ENCODE peak calls at places on chromosomes 12 and 14, in four cellular contexts. C, W, G and X are unnamed samples.

GRCh38 chr12:132469423-132469822 is 20.5 kb upstream of the FBRSL1 start:
- DNase-seq in W (no peak), G (no peak), C (no peak), X (no peak)

GRCh38 chr12:74111688-74112360 is 425.8 kb upstream of the ATXN7L3B start:
- DNase-seq in W (no peak), C (no peak), G (peak; percentile 58), X (no peak)

GRCh38 chr14:58131386-58131785 is 20.6 kb downstream of the ARMH4 start:
- DNase-seq in C (no peak), G (peak; percentile 64), W (peak; percentile 17), X (no peak)

GRCh38 chr14:99718031-99718810 is 34.1 kb downstream of the CYP46A1 start:
- DNase-seq in G (no peak), W (no peak), C (no peak), X (peak; percentile 44)

GRCh38 chr12:54593716-54594115 is 5.3 kb upstream of the PPP1R1A start:
- DNase-seq in G (no peak), W (no peak), C (no peak), X (no peak)

GRCh38 chr12:79006306-79006705 is 141.7 kb downstream of the SYT1 start:
- DNase-seq in G (peak; percentile 52), W (peak; percentile 4), C (no peak), X (no peak)

GRCh38 chr14:104118006-104118844 is 20.2 kb upstream of the KIF26A start:
- DNase-seq in W (no peak), G (no peak), C (peak; percentile 19), X (no peak)

GRCh38 chr14:32354716-32355115 is 25.6 kb downstream of the AKAP6 start:
- DNase-seq in C (peak; percentile 38), W (no peak), G (no peak), X (no peak)

GRCh38 chr14:105421723-105422615 is 2.3 kb downstream of the MTA1 start:
- DNase-seq in G (no peak), W (no peak), C (no peak), X (no peak)

GRCh38 chr12:18135509-18135908 is 45.5 kb upstream of the RERGL start:
- DNase-seq in G (peak; percentile 36), W (peak; percentile 31), C (no peak), X (no peak)

GRCh38 chr14:100279563-100279962 is 26.7 kb downstream of the SLC25A29 start:
- DNase-seq in G (no peak), C (no peak), W (no peak), X (no peak)

GRCh38 chr12:95349291-95349690 is 124.7 kb upstream of the METAP2 start:
- DNase-seq in C (no peak), W (no peak), G (no peak), X (no peak)

GRCh38 chr12:41234672-41235071 is 46.6 kb downstream of the PDZRN4 start:
- DNase-seq in G (no peak), C (no peak), W (no peak), X (no peak)

GRCh38 chr12:71183018-71183417 is 25.2 kb upstream of the TSPAN8 start:
- DNase-seq in W (no peak), G (peak; percentile 92), C (no peak), X (no peak)

GRCh38 chr14:37585971-37586759 is 8.9 kb downstream of the FOXA1 start:
- DNase-seq in G (peak; percentile 68), W (no peak), C (no peak), X (no peak)

GRCh38 chr12:31257784-31258183 is 68.2 kb downstream of the SINHCAF start:
- DNase-seq in W (no peak), C (no peak), G (no peak), X (no peak)

GRCh38 chr14:25411933-25412757 is 362.2 kb upstream of the STXBP6 start:
- DNase-seq in W (peak; percentile 13), G (peak; percentile 7), C (no peak), X (no peak)

GRCh38 chr14:51828017-51828797 is 32.2 kb upstream of the GNG2 start:
- DNase-seq in W (peak; percentile 61), G (peak; percentile 94), C (peak; percentile 33), X (no peak)

GRCh38 chr12:122349078-122349477 is 73.4 kb downstream of the CLIP1 start:
- DNase-seq in W (no peak), G (no peak), C (no peak), X (no peak)

GRCh38 chr12:122350444-122350843 is 72.0 kb downstream of the CLIP1 start:
- DNase-seq in G (no peak), W (peak; percentile 84), C (peak; percentile 56), X (no peak)

GRCh38 chr12:122348505-122348904 is 74.0 kb downstream of the CLIP1 start:
- DNase-seq in G (no peak), C (no peak), W (no peak), X (no peak)

GRCh38 chr12:122345042-122345441 is 77.4 kb downstream of the CLIP1 start:
- DNase-seq in G (no peak), C (no peak), W (no peak), X (no peak)

GRCh38 chr12:122346054-122346453 is 76.4 kb downstream of the CLIP1 start:
- DNase-seq in G (no peak), W (no peak), C (no peak), X (no peak)
- TF ChIP-seq CTCF in G (no peak), W (no peak), C (no peak), X (no peak)

DNA sequence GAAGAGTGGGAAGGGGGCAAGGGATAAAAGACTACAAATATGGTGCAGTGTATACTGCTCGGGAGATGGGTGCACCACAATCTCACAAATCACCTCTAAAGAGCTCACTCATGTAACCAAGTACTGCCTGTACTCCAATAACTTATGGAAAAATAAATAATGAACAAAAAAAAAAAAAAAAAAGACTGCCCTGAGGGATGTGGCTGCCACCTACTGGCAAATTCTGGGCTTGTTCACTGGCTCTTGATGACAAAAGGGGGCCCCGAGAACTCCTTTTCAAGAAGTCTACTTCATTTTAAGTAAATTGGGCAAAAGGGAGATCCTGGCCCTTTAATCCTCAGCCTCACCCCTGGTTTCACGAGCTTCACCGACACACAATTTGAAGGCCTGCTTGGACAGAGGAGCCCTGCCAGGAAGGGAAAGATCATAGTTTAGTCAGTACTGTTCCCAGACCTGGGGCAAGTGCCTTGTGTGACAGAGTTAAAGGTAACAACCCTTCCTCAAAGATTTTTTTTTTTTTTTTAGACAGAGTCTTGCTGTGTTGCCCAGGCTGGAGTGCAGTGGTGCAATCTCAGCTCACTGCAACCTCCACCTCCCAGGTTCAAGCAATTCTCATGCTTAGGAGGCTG is 26.1 kb upstream of the STAC3 start:
- DNase-seq in W (peak; percentile 25), G (peak; percentile 52), C (no peak), X (no peak)
- TF ChIP-seq CTCF in W (peak; percentile 47), G (peak; percentile 70), C (peak; percentile 37), X (peak; percentile 51)

DNA sequence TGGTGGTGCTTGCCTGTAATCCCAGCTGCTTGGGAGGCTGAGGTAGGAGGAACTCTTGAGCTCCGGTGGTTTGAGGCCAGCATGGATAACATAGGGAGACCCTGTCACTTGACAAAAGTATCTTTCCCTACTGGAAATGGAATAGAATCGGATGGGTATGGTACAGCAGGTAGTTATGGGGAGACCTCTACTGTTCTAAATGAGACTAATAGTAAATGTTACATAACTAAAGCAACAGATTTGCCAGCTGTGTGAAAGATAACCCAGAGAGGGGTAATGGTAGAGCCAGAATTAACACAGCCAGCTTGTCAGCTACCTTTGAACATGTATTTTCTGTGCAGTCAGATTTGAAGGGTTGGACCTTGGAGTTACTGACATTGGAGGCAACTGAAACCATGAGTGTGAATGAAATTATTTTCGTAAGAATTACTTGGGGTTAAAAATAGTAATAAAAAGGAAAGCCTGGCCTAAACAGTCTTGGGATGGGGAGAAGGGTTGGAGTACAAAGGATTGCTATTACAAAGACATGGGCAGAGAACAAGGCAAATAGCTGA is 21.7 kb upstream of the NUP107 start:
- DNase-seq in W (no peak), G (no peak), C (no peak), X (no peak)
- TF ChIP-seq CTCF in W (no peak), G (peak; percentile 22), C (peak; percentile 33), X (peak; percentile 34)

GRCh38 chr12:129404556-129404955 is 499.3 kb downstream of the TMEM132D start:
- DNase-seq in W (no peak), G (no peak), C (no peak), X (no peak)

DNA sequence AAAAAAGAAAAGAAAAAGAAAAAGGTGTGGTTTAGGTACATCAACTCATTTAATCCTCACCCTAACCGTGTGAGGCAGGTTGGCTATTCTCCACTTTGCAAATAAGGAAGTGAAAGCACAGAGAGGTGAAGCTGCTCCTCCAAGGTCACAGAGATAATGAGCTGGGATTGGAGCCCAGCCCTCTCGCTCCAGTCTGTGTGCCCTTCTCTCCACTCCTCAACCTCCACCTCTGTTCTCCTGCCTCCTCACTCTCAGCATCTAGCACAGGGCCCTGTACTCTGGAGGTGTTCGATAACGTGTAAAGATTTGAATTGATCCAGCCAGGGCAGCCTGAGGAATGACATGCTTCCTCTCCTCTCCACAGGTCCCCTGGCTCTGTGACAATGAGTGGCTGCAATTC is 502.3 kb downstream of the TMEM132D start:
- DNase-seq in C (no peak), W (no peak), G (no peak), X (no peak)
- TF ChIP-seq CTCF in C (no peak), W (no peak), G (no peak), X (no peak)

GRCh38 chr12:96497800-96498199 is 8.4 kb downstream of the CFAP54 start:
- DNase-seq in G (no peak), C (no peak), W (peak; percentile 40), X (no peak)
- TF ChIP-seq CTCF in G (no peak), C (no peak), W (no peak), X (no peak)

GRCh38 chr14:69325086-69325485 is 65.1 kb downstream of the GALNT16 start:
- DNase-seq in W (no peak), G (no peak), C (no peak), X (no peak)

GRCh38 chr14:69327507-69327906 is 67.5 kb downstream of the GALNT16 start:
- DNase-seq in C (no peak), W (no peak), G (no peak), X (no peak)

GRCh38 chr14:69324341-69324931 is 64.5 kb downstream of the GALNT16 start:
- DNase-seq in C (no peak), W (no peak), G (no peak), X (no peak)

GRCh38 chr14:69326611-69327010 is 66.7 kb downstream of the GALNT16 start:
- DNase-seq in C (no peak), W (no peak), G (no peak), X (no peak)

DNA sequence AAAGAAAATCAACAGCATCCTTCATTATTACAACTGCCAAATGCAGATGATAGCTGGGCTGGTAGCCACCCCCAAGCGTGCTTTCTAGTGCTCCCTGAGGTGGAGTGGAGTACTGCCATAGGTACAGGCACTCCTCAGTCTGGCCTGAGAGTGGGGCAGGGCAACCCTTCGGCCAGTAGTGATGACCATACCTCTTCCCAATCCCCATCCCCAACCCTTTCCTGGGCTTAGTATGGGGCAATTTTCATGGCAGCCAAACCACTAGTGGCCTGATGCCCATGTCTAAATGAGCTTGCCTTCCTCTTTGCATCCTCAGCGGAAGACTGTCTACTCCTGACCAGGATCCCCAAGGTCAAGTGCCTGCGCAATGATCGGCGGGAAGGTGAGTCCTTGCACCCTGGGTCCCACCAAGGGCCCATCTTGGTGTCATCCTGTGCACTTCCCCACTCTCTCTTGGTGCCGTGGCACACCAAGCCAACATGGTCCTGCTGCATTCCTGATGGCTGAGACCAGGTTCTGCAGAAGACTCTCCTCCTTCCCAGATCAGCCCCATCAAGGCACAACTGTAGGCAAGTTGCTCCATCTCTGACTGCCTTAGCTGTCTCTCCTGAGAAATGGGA is 65.8 kb downstream of the GALNT16 start:
- DNase-seq in G (peak; percentile 14), C (no peak), W (no peak), X (no peak)
- TF ChIP-seq CTCF in G (peak; percentile 43), C (no peak), W (no peak), X (no peak)

GRCh38 chr14:50062438-50063039 is 53.8 kb downstream of the VCPKMT start:
- DNase-seq in C (no peak), G (peak; percentile 92), W (peak; percentile 67), X (no peak)
- TF ChIP-seq CTCF in C (no peak), G (peak; percentile 39), W (peak; percentile 7), X (no peak)